ENCODE peak calls at places on chromosomes 1 and 21, in seven cellular contexts. E is body of pancreas, T is GM23338, W is A549, V is endodermal cell, O is colonic mucosa, N is tibial artery. A is an unnamed sample.

GRCh38 chr1:4071675-4072074 is 171.6 kb upstream of the C1orf174 start:
- DNase-seq in T (no peak), N (no peak), O (no peak), W (no peak), E (no peak), V (no peak), A (peak)

GRCh38 chr21:34274001-34274400 is 89.8 kb upstream of the KCNE2 start:
- DNase-seq in O (no peak), V (no peak), E (no peak), W (no peak), T (no peak), N (no peak), A (no peak)

GRCh38 chr1:168893359-168893791 is 164.4 kb upstream of the DPT start:
- DNase-seq in V (no peak), O (no peak), T (no peak), W (no peak), N (peak), E (no peak), A (no peak)

GRCh38 chr21:15804247-15804985 is 74.6 kb downstream of the USP25 start:
- DNase-seq in E (no peak), T (no peak), W (no peak), O (no peak), V (no peak), N (no peak), A (no peak)

GRCh38 chr1:115797491-115797890 is 29.0 kb upstream of the CASQ2 start:
- DNase-seq in N (no peak), O (no peak), V (no peak), W (no peak), T (no peak), E (no peak), A (no peak)

GRCh38 chr1:11836955-11837766 is 10.4 kb downstream of the NPPA start:
- DNase-seq in T (no peak), N (no peak), V (no peak), E (no peak), O (no peak), W (no peak), A (no peak)

GRCh38 chr1:1361982-1362423 is 3.6 kb upstream of the MXRA8 start:
- DNase-seq in N (peak), E (no peak), W (no peak), O (peak), V (peak), T (peak), A (no peak)

GRCh38 chr1:89721351-89721750 is 88.4 kb downstream of the LRRC8C start:
- DNase-seq in E (no peak), V (no peak), O (no peak), T (no peak), W (no peak), N (no peak), A (no peak)

GRCh38 chr1:79431341-79431740 is 424.8 kb upstream of the ADGRL4 start:
- DNase-seq in W (no peak), V (no peak), N (no peak), E (no peak), O (no peak), T (no peak), A (no peak)

GRCh38 chr1:153371231-153371630 is 4.2 kb downstream of the S100A12 start:
- DNase-seq in W (no peak), V (peak), T (no peak), N (no peak), O (peak), E (no peak), A (no peak)

GRCh38 chr1:57262472-57262871 is 161.4 kb downstream of the DAB1 start:
- DNase-seq in W (no peak), E (no peak), T (peak), V (peak), N (no peak), O (no peak), A (no peak)

GRCh38 chr1:206116191-206116872 is 856 bp downstream of the AVPR1B start:
- DNase-seq in W (no peak), O (no peak), E (no peak), T (peak), V (no peak), N (no peak), A (no peak)

GRCh38 chr1:89489037-89489729 is 35.4 kb upstream of the LRRC8B start:
- DNase-seq in O (no peak), E (no peak), V (no peak), W (no peak), T (no peak), N (no peak), A (no peak)

GRCh38 chr1:17207540-17207939 is 2.6 kb downstream of the PADI1 start:
- DNase-seq in O (no peak), E (no peak), T (no peak), W (no peak), N (no peak), V (no peak), A (peak)

GRCh38 chr1:197041486-197042353 is 25.3 kb downstream of the F13B start:
- DNase-seq in W (no peak), O (no peak), V (no peak), E (no peak), T (no peak), N (no peak), A (no peak)

GRCh38 chr21:14766241-14766640 is 220.1 kb upstream of the SAMSN1 start:
- DNase-seq in N (no peak), T (peak), E (no peak), O (no peak), W (no peak), V (peak), A (peak)

GRCh38 chr21:40245021-40245420 is 377.8 kb downstream of the PCP4 start:
- DNase-seq in E (no peak), T (no peak), N (no peak), W (no peak), V (no peak), O (no peak), A (no peak)

GRCh38 chr1:119480175-119480574 is 26.8 kb upstream of the HSD3B1 start:
- DNase-seq in W (no peak), N (no peak), E (no peak), V (no peak), T (no peak), O (no peak), A (no peak)

GRCh38 chr1:239733995-239734394 is 347.6 kb downstream of the CHRM3 start:
- DNase-seq in E (no peak), V (no peak), O (no peak), W (no peak), T (no peak), N (no peak), A (no peak)

GRCh38 chr1:92695104-92695503 is 89.8 kb downstream of the EVI5 start:
- DNase-seq in E (no peak), T (no peak), W (no peak), V (no peak), O (no peak), N (no peak), A (no peak)

GRCh38 chr1:23426828-23427227 is 2.3 kb upstream of the TCEA3 start:
- DNase-seq in E (no peak), V (no peak), N (no peak), O (peak), T (no peak), W (no peak), A (no peak)

GRCh38 chr1:23422313-23422877 is 2.2 kb downstream of the TCEA3 start:
- DNase-seq in V (no peak), E (peak), O (peak), W (no peak), N (peak), T (no peak), A (no peak)

GRCh38 chr1:23423415-23424170 is 955 bp downstream of the TCEA3 start:
- DNase-seq in E (peak), V (peak), T (peak), O (peak), N (no peak), W (no peak), A (no peak)

GRCh38 chr1:23422955-23423354 is 1.6 kb downstream of the TCEA3 start:
- DNase-seq in T (no peak), E (peak), V (no peak), W (no peak), O (no peak), N (no peak), A (no peak)

DNA sequence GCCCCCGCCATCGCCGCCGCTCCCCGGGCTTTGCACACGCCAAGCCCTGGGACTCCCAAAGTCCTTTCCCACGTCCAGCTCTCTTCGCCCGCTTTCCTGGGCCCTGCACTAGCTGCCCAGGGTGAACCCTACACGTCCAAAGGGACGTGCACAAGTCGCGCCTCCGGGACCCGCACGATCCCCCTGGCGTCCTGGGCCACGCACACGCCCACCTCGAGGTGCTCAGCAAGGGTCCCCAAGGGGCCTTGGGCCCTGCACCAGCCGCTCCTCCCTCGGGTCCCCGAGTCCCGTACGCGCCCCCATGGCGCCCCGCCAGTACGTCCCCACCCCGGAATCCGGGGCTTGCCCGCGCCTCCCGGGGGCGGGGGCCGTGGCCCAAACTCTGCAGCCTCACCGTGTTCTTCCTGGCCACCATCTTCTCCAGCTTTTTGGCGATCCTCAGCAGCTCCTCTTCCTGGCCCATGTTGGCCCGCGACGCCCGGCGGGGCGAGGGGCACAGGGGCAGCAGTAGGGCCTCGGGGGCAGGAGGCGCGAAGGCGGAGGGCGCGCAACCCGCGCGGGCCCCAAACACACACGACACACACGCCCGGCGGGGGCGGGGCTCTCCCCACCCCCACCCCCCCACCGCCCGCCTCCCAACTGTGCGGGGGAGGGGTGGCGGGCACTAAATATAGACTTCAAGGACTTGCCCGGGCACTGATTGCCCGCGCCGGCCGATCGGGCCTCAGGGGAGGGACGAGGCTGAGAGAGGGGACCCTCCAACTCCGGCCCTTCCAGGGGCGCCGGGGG is at the start of gene TCEA3:
- DNase-seq in V (peak), W (no peak), N (no peak), E (peak), O (peak), T (peak), A (no peak)
- H3K27ac ChIP-seq in V (no peak), W (no peak), N (peak), E (peak), O (peak), T (no peak), A (no peak)

DNA sequence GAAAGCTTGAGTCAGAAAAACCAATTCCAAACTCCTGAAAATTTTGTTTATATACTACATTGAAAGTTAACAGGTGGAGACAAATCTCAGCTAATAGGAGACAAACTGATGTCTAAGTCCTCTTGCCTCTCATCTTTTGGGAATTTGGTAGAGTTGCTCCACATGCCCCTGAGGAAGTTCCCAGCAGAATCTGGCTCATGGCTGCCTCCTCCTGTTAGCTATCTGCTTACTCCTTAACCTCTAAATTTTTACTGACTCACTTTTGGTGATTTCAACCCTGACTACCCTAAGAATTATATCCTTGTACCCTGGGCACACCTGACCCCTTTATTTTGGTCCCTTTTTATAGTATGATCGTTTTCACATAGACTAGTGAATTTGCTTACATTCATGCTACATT is 633.7 kb upstream of the USP24 start:
- DNase-seq in N (no peak), E (no peak), T (peak), W (no peak), V (peak), O (no peak), A (no peak)
- TF ChIP-seq CTCF in N (no peak), E (peak), T (peak), W (no peak), V (peak), O (no peak), A (peak)

GRCh38 chr1:149917590-149918144 is at the start of gene SV2A:
- DNase-seq in O (no peak), V (peak), N (peak), W (no peak), E (no peak), T (peak), A (peak)
- H3K27ac ChIP-seq in O (no peak), V (no peak), N (peak), W (no peak), E (no peak), T (no peak), A (peak)

DNA sequence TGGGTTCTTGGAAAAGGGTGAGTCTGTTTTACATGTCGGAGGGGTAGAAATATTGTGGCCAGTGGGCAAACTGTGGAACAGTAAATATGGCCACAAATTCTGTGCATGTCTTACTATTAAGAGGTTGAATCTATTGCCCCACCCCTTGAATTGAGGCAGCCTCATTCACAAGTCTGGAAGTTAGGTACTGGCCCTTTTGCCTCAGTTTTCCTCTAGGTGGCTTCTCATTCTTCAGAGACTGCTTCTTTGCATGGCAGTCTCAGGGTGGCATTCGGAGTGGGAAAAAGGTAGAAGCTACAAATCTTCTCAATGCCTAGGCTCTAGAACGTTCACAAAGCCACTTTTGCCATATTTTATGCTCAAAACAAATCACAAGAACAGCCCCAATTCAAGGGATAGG is 57.2 kb downstream of the SLC9C2 start:
- DNase-seq in N (no peak), T (peak), V (no peak), O (no peak), E (no peak), W (no peak), A (no peak)
- TF ChIP-seq CTCF in N (no peak), T (no peak), V (peak), O (no peak), E (no peak), W (no peak), A (no peak)

GRCh38 chr1:155932487-155932886 is 1.7 kb downstream of the KHDC4 start:
- DNase-seq in E (no peak), V (no peak), N (no peak), O (no peak), W (no peak), T (no peak), A (no peak)
- H3K27ac ChIP-seq in E (no peak), V (no peak), N (no peak), O (peak), W (peak), T (peak), A (no peak)

DNA sequence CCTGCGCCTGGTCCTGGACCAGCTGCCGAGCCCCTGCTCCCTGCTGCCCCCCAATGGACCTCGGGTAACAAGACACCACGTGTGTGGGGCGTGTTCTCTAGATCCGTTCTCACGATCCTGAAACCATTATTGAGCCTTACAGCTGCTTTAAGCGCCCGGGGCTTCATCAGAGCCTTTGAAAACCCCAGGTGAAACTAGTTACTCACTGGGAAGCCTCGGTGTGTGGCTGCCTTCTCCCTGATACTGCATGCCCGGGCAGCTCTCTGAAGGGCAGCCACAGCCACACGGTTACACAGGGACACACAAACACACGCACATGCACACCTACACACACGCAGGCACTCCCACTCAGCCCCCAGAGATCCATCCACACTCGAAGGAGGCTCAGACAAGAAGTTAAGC is 5.3 kb downstream of the HES2 start:
- DNase-seq in N (no peak), O (peak), V (peak), T (peak), W (peak), E (no peak), A (peak)
- TF ChIP-seq CTCF in N (no peak), O (no peak), V (peak), T (peak), W (peak), E (peak), A (peak)

GRCh38 chr1:201933840-201934430 is 12.4 kb downstream of the LMOD1 start:
- DNase-seq in E (no peak), V (no peak), O (no peak), N (no peak), T (no peak), W (no peak), A (peak)
- H3K27ac ChIP-seq in E (no peak), V (no peak), O (no peak), N (peak), T (no peak), W (no peak), A (peak)

GRCh38 chr1:44802306-44803061 is 2.3 kb downstream of the PLK3 start:
- DNase-seq in E (no peak), N (peak), V (peak), T (no peak), W (no peak), O (no peak), A (peak)

GRCh38 chr1:44801491-44802305 is 1.5 kb downstream of the PLK3 start:
- DNase-seq in N (peak), V (no peak), E (no peak), O (no peak), W (no peak), T (no peak), A (peak)

GRCh38 chr1:44803312-44804095 is 3.3 kb downstream of the PLK3 start:
- DNase-seq in E (no peak), W (no peak), T (no peak), V (peak), N (peak), O (no peak), A (no peak)

GRCh38 chr1:44805311-44806024 is 1.7 kb downstream of the DYNLT4 start:
- DNase-seq in E (no peak), O (no peak), W (no peak), V (peak), N (peak), T (no peak), A (no peak)

DNA sequence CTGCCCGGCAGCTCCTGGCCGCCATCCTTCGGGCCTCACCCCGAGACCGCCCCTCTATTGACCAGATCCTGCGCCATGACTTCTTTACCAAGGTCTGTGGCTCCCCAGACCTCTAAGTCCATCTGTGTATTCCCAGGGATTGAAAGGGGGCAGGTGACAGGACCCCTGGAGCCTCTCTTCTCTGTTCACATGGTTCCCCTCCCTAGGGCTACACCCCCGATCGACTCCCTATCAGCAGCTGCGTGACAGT is 2.8 kb downstream of the PLK3 start:
- DNase-seq in T (no peak), O (no peak), E (no peak), V (no peak), W (no peak), N (no peak), A (no peak)
- TF ChIP-seq CTCF in T (no peak), O (no peak), E (no peak), V (no peak), W (no peak), N (no peak), A (no peak)

A was measured in WERI-Rb-1.